ENCODE peak calls at places on chromosome 20, in four cellular contexts. S is GM12878, N is H1, Z is GM12891. U is an unnamed sample.

GRCh38 chr20:48971956-48972355 is 50.4 kb downstream of the ARFGEF2 start:
- DNase-seq in S (no peak), N (no peak), Z (no peak), U (no peak)

GRCh38 chr20:45036044-45036755 is 64.7 kb downstream of the KCNS1 start:
- DNase-seq in S (no peak), N (no peak), Z (no peak), U (no peak)

GRCh38 chr20:57890254-57890800 is 180.5 kb upstream of the PMEPA1 start:
- DNase-seq in S (no peak), N (no peak), Z (no peak), U (no peak)

GRCh38 chr20:38104283-38104682 is 60.8 kb downstream of the TGM2 start:
- DNase-seq in S (no peak), N (no peak), Z (no peak), U (no peak)

GRCh38 chr20:16573011-16573965 is at the start of gene KIF16B:
- DNase-seq in S (peak), N (peak), Z (peak), U (peak)

GRCh38 chr20:60365063-60365640 is 406.9 kb downstream of the CDH26 start:
- DNase-seq in S (no peak), N (peak), Z (no peak), U (no peak)

GRCh38 chr20:44526129-44526528 is 4.3 kb upstream of the SERINC3 start:
- DNase-seq in S (no peak), N (no peak), Z (no peak), U (no peak)

GRCh38 chr20:57451759-57452661 is 60.8 kb downstream of the RBM38 start:
- DNase-seq in S (no peak), N (no peak), Z (no peak), U (no peak)

GRCh38 chr20:19835533-19836222 is 77.6 kb downstream of the RIN2 start:
- DNase-seq in S (no peak), N (no peak), Z (no peak), U (no peak)

GRCh38 chr20:43744966-43745733 is 18.3 kb upstream of the GTSF1L start:
- DNase-seq in S (no peak), N (no peak), Z (no peak), U (no peak)

GRCh38 chr20:19652591-19653026 is 105.4 kb upstream of the RIN2 start:
- DNase-seq in S (peak), N (no peak), Z (no peak), U (no peak)

GRCh38 chr20:41055679-41056078 is 27.1 kb downstream of the TOP1 start:
- DNase-seq in S (no peak), N (no peak), Z (no peak), U (no peak)

GRCh38 chr20:48782073-48782472 is 45.7 kb downstream of the PREX1 start:
- DNase-seq in S (no peak), N (no peak), Z (no peak), U (no peak)

GRCh38 chr20:36606171-36607116 is 865 bp downstream of the RAB5IF start:
- DNase-seq in S (no peak), N (no peak), Z (no peak), U (no peak)

GRCh38 chr20:1664911-1665310 is 7.3 kb upstream of the SIRPG start:
- DNase-seq in S (peak), N (no peak), Z (no peak), U (peak)

GRCh38 chr20:53662595-53662994 is 69.0 kb upstream of the ZNF217 start:
- DNase-seq in S (no peak), N (no peak), Z (no peak), U (no peak)

GRCh38 chr20:53658973-53659372 is 65.3 kb upstream of the ZNF217 start:
- DNase-seq in S (no peak), N (no peak), Z (no peak), U (no peak)

GRCh38 chr20:53658327-53658726 is 64.7 kb upstream of the ZNF217 start:
- DNase-seq in S (no peak), N (no peak), Z (no peak), U (no peak)

GRCh38 chr20:53660947-53661381 is 67.3 kb upstream of the ZNF217 start:
- DNase-seq in S (no peak), N (no peak), Z (no peak), U (no peak)

GRCh38 chr20:53660078-53660909 is 66.7 kb upstream of the ZNF217 start:
- DNase-seq in S (no peak), N (no peak), Z (no peak), U (no peak)
- TF ChIP-seq POLR2A in S (peak), N (no peak), Z (no peak), U (no peak)

DNA sequence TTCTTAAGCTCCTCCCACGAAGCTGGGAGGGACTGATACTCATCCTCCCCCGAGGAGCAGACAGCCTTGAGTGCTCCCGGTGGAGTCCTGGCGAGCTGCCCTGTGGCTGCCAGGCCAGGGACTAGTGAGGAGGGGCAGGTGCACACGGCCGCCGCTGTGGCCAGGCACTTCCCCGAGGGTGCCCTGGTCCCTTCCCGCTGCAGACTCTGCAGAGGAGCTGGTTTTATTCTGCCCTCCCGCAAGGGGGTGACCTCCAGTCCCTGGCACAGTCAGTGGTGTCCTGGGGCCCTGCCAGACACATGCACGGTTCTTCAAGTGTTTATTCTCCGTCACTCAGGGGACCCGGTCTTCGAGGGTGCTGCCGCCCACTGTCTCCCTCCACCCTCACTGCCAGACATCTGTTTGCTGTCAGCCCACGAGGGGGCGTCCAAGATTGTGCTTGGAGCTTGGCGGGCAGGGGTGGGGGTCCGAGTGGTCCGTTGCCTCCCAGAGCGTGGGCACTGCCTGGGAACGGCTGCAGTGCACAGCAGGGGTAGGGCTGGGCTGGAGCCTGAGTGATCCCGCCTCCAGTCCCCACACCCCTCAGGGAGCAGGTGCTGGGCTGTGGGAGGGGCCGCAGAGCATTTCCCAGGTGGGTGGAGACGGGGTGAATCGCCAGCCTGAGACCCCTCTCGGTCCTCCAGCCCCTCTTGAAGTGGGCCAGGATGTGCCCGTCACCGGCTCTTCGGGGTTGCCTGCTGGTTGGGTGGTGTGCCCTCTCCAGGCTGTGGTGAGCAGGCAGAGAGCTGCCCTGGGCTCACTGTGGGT is 3.1 kb upstream of the CABLES2 start:
- DNase-seq in S (no peak), N (no peak), Z (peak), U (peak)
- TF ChIP-seq POLR2AphosphoS5 in S (no peak), N (no peak), Z (no peak), U (no peak)

GRCh38 chr20:13953227-13953626 is 37.2 kb downstream of the SEL1L2 start:
- DNase-seq in S (no peak), N (no peak), Z (no peak), U (no peak)

GRCh38 chr20:13947719-13948118 is 42.7 kb downstream of the SEL1L2 start:
- DNase-seq in S (no peak), N (no peak), Z (no peak), U (no peak)
- TF ChIP-seq TAF1 in S (no peak), N (no peak), Z (no peak), U (no peak)

GRCh38 chr20:24393903-24394302 is 75.5 kb upstream of the SYNDIG1 start:
- DNase-seq in S (no peak), N (no peak), Z (no peak), U (no peak)

GRCh38 chr20:24392612-24393011 is 76.8 kb upstream of the SYNDIG1 start:
- DNase-seq in S (no peak), N (no peak), Z (no peak), U (no peak)

GRCh38 chr20:24388828-24389325 is 80.6 kb upstream of the SYNDIG1 start:
- DNase-seq in S (no peak), N (no peak), Z (no peak), U (no peak)

GRCh38 chr20:24384865-24385264 is 84.6 kb upstream of the SYNDIG1 start:
- DNase-seq in S (no peak), N (no peak), Z (no peak), U (no peak)

DNA sequence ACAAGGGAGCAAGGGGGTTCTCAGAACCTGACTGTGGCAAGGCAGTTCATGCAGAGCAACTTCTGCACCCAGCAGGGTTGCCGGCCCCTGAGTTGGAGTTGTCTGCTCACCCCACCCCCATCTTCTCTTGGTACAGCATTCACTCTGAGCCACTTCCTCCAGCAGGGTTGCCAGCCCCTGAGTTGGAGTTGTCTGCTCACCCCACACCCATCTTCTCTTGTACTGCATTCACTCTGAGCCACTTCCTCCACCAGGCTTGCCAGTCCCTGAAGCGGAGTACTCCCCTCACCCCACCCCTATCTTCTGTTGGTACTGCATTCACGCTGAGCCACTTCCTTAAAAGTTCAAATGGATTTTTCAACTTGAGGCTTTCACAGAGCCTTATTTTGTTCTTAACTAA is 79.7 kb upstream of the SYNDIG1 start:
- DNase-seq in S (no peak), N (no peak), Z (no peak), U (no peak)
- TF ChIP-seq POLR2A in S (no peak), N (no peak), Z (no peak), U (no peak)

DNA sequence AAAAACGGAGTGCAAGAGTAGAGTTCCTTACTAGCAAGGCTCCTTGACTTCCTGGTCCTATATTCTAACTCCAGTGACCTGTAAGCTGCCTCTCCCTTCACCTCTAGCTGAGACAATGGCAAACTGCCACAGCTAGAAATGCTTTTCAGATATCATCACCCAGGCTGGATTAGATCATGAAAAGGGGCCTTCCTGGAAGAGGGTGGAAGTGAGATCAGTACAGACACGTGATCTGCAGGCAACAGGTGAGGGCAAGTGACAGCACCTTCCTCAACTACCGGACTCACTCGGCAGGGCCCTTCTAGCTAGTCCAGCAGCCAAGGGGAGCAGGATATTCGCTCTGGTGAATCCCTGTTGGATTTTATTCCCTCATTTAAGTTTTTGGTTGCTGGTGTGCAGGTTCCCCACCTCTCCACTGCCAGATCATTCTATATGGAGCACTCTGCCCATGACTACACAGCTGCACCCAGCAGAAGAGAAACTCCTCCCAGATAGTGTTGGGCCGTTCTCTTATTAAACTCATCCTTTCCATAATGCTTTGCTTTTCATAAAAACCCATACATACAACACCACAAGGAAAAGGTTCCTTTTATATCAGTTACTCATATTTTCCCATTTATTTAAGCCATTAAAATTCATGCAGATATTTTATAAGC is 26.4 kb upstream of the FAM83C start:
- DNase-seq in S (no peak), N (no peak), Z (no peak), U (no peak)
- TF ChIP-seq POLR2AphosphoS5 in S (no peak), N (no peak), Z (no peak), U (no peak)

GRCh38 chr20:3727333-3728035 is 5.0 kb upstream of the HSPA12B start:
- DNase-seq in S (no peak), N (no peak), Z (no peak), U (no peak)
- TF ChIP-seq TAF1 in S (no peak), N (no peak), Z (no peak), U (no peak)

GRCh38 chr20:53934421-53935352 is 135.7 kb downstream of the BCAS1 start:
- DNase-seq in S (no peak), N (no peak), Z (no peak), U (no peak)
- TF ChIP-seq POLR2A in S (peak), N (no peak), Z (no peak), U (no peak)

GRCh38 chr20:4864292-4864691 is 137.0 kb downstream of the SLC23A2 start:
- DNase-seq in S (no peak), N (no peak), Z (no peak), U (no peak)
- TF ChIP-seq POLR2AphosphoS5 in S (no peak), N (no peak), Z (no peak), U (no peak)

DNA sequence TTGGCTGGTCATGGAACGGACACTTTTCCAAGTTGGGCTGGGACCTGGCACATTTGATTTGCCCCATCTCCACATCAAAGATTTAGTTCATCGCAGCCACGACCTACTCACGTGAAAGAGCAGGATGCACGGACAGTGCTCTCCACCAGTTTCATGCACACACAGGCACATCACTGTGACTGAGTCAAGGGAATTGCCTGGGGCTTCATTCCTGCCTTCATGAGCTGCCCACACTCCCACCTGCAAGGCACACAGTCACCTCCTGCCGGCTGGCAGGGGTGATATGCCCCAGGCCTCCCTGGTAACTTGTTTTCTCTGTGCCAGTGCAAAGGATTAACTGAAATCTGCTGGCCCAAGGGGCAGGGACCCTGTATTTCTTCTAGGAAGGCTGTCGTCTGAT is 23.3 kb upstream of the CST1 start:
- DNase-seq in S (no peak), N (no peak), Z (no peak), U (no peak)
- TF ChIP-seq TAF1 in S (no peak), N (no peak), Z (no peak), U (no peak)

GRCh38 chr20:64062596-64063388 is at the start of gene TCEA2:
- DNase-seq in S (no peak), N (no peak), Z (peak), U (peak)

GRCh38 chr20:64065062-64065972 is 2.3 kb downstream of the TCEA2 start:
- DNase-seq in S (no peak), N (no peak), Z (no peak), U (no peak)

GRCh38 chr20:64064145-64064698 is 1.2 kb downstream of the TCEA2 start:
- DNase-seq in S (no peak), N (no peak), Z (no peak), U (no peak)

GRCh38 chr20:64062276-64062595 is 762 bp upstream of the TCEA2 start:
- DNase-seq in S (no peak), N (no peak), Z (no peak), U (no peak)

DNA sequence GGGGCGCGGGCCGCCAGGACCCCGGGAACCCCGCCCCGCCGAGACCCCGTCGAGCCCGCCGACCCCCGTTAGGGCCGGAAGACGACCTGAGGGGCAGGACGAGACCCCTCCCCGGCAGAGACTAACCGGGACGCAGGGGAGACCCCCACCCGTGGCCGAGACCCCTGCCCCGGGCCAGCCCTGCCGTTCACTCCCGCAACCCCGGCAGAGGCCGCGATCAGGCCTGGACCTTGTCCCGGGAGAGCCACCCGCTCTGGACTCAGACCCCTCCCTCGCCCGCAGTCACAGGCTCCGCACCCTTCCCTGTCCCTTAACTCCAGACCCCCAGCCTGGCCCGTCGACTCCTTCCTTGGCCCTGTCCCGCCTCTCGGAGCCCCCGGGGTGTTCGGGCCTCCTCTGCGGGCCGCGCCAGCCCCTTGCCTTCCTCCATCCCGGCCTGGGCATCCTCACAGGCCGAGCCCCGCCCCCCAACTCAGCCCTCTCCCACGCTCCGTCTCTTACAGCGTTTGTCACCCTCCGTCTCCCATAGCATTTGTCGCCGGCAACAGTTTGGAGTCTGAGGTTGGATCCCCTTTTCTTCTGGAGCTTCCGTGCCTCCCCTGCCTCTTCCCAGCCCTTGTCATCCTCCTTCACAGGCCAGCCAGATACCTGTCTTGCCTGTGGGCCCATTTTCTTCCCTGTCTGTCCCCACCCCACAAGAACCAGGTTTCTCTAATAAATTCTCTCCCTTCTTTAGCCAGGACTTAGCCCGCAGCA is 569 bp downstream of the TCEA2 start:
- DNase-seq in S (no peak), N (no peak), Z (no peak), U (no peak)
- TF ChIP-seq POLR2A in S (no peak), N (no peak), Z (no peak), U (no peak)